ENCODE peak calls at places on chromosomes 4 and X, in five cellular contexts. R, L, Z, F and P are unnamed samples.

GRCh38 chrX:133859860-133860259 is 125.5 kb downstream of the GPC3 start:
- DNase-seq in R (no peak), L (no peak), Z (peak; percentile 55), F (no peak), P (no peak)

GRCh38 chr4:16745009-16745408 is 153.4 kb downstream of the LDB2 start:
- DNase-seq in R (no peak), L (no peak), Z (peak; percentile 89), F (no peak), P (no peak)

GRCh38 chrX:36916941-36917340 is 91.2 kb upstream of the FAM47C start:
- DNase-seq in R (no peak), L (no peak), Z (no peak), F (no peak), P (no peak)

GRCh38 chrX:38095971-38096529 is 89.7 kb downstream of the SYTL5 start:
- DNase-seq in R (peak; percentile 21), L (no peak), Z (peak; percentile 58), F (peak; percentile 2), P (no peak)

GRCh38 chr4:168335621-168336020 is 17.1 kb upstream of the DDX60 start:
- DNase-seq in R (no peak), L (no peak), Z (peak; percentile 77), F (no peak), P (no peak)

GRCh38 chr4:185128272-185129119 is 14.6 kb upstream of the SLC25A4 start:
- DNase-seq in R (peak; percentile 24), L (no peak), Z (no peak), F (no peak), P (peak; percentile 83)

GRCh38 chr4:151798678-151799416 is 38.0 kb upstream of the GATB start:
- DNase-seq in R (no peak), L (peak; percentile 57), Z (no peak), F (no peak), P (no peak)

GRCh38 chr4:13849778-13850177 is 222.3 kb upstream of the BOD1L1 start:
- DNase-seq in R (no peak), L (no peak), Z (no peak), F (no peak), P (no peak)

GRCh38 chr4:123744664-123745290 is 348.2 kb downstream of the SPRY1 start:
- DNase-seq in R (no peak), L (no peak), Z (peak; percentile 7), F (no peak), P (no peak)

GRCh38 chrX:151039351-151039750 is 56.2 kb downstream of the HMGB3 start:
- DNase-seq in R (no peak), L (no peak), Z (no peak), F (no peak), P (no peak)

GRCh38 chrX:152821145-152821765 is 9.3 kb downstream of the CETN2 start:
- DNase-seq in R (peak; percentile 54), L (no peak), Z (peak; percentile 32), F (peak; percentile 57), P (peak; percentile 49)

GRCh38 chrX:34716322-34716721 is 59.2 kb upstream of the TMEM47 start:
- DNase-seq in R (peak; percentile 2), L (no peak), Z (peak; percentile 11), F (no peak), P (no peak)

GRCh38 chr4:106529348-106530033 is 160.9 kb upstream of the GIMD1 start:
- DNase-seq in R (no peak), L (no peak), Z (peak; percentile 1), F (no peak), P (no peak)

GRCh38 chr4:122517345-122517744 is 60.8 kb upstream of the IL2 start:
- DNase-seq in R (no peak), L (no peak), Z (no peak), F (no peak), P (no peak)

GRCh38 chr4:84955168-84955567 is 11.3 kb downstream of the WDFY3 start:
- DNase-seq in R (no peak), L (no peak), Z (no peak), F (no peak), P (no peak)

GRCh38 chr4:32778025-32778424 is 2057.9 kb downstream of the PCDH7 start:
- DNase-seq in R (no peak), L (no peak), Z (no peak), F (no peak), P (no peak)

GRCh38 chrX:112270991-112271390 is 188.4 kb upstream of the TRPC5 start:
- DNase-seq in R (no peak), L (no peak), Z (no peak), F (no peak), P (no peak)

GRCh38 chr4:147754037-147754445 is 22.2 kb downstream of the ARHGAP10 start:
- DNase-seq in R (peak; percentile 41), L (no peak), Z (peak; percentile 95), F (no peak), P (no peak)

GRCh38 chr4:167031534-167032156 is 202.6 kb downstream of the SPOCK3 start:
- DNase-seq in R (no peak), L (no peak), Z (peak; percentile 5), F (no peak), P (no peak)

GRCh38 chrX:31126205-31126604 is 54.4 kb upstream of the FTHL17 start:
- DNase-seq in R (no peak), L (no peak), Z (peak; percentile 14), F (no peak), P (no peak)

GRCh38 chr4:130029442-130029841 is 933.5 kb downstream of the C4orf33 start:
- DNase-seq in R (no peak), L (no peak), Z (no peak), F (no peak), P (no peak)

GRCh38 chr4:148126825-148127224 is 315.4 kb downstream of the NR3C2 start:
- DNase-seq in R (no peak), L (no peak), Z (peak; percentile 57), F (no peak), P (no peak)

GRCh38 chr4:124135409-124135813 is 577.1 kb downstream of the ANKRD50 start:
- DNase-seq in R (no peak), L (no peak), Z (peak; percentile 60), F (no peak), P (no peak)

GRCh38 chr4:93199492-93199891 is 629.1 kb upstream of the ATOH1 start:
- DNase-seq in R (peak; percentile 42), L (no peak), Z (peak; percentile 29), F (no peak), P (peak; percentile 58)

GRCh38 chrX:154465601-154466000 is 7.5 kb downstream of the PLXNA3 start:
- DNase-seq in R (no peak), L (no peak), Z (no peak), F (no peak), P (no peak)

GRCh38 chr4:23877758-23878229 is 12.1 kb downstream of the PPARGC1A start:
- DNase-seq in R (peak; percentile 3), L (no peak), Z (peak; percentile 84), F (peak; percentile 9), P (no peak)

GRCh38 chrX:1111543-1112300 is 100.7 kb downstream of the CRLF2 start:
- DNase-seq in R (no peak), L (no peak), Z (no peak), F (no peak), P (no peak)

GRCh38 chrX:77742788-77743476 is 43.1 kb downstream of the ATRX start:
- DNase-seq in R (no peak), L (no peak), Z (no peak), F (no peak), P (no peak)

GRCh38 chrX:45697591-45697990 is 496.9 kb upstream of the DIPK2B start:
- DNase-seq in R (peak; percentile 8), L (no peak), Z (peak; percentile 90), F (no peak), P (no peak)

GRCh38 chr4:111849726-111850284 is 295.4 kb upstream of the FAM241A start:
- DNase-seq in R (no peak), L (no peak), Z (no peak), F (no peak), P (no peak)

GRCh38 chr4:111855308-111855707 is 289.9 kb upstream of the FAM241A start:
- DNase-seq in R (no peak), L (no peak), Z (no peak), F (no peak), P (no peak)

DNA sequence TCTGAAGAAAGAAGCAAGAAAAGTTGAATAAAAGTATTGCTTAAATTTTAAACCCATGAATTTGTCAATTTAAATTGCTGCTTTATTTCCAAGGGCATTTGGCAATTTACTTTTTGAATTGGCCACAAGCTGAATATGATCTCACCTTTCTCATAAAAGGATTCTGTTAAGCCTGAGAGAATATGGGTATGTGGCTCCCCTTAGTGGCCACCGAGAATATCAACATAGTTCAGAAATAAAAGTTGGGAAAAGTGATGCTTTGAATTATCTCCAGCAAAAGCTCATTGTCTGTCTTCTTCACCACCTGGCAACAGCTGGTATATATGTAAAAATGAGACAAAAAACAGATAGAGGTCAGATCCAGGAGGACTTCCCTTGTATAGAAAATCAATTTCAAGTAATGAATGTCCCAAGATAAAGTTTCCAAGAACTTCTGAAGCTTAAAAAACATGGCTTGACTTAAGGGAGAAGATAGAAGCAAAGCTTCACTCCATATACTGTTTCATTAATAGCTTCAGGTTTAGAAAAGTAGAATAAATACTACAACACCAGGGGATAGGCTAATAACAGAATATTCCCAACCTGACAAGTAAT is 290.7 kb upstream of the FAM241A start:
- DNase-seq in R (peak; percentile 31), L (no peak), Z (peak; percentile 30), F (peak; percentile 21), P (peak; percentile 5)
- TF ChIP-seq RCOR1 in R (no peak), L (no peak), Z (no peak), F (no peak), P (no peak)

DNA sequence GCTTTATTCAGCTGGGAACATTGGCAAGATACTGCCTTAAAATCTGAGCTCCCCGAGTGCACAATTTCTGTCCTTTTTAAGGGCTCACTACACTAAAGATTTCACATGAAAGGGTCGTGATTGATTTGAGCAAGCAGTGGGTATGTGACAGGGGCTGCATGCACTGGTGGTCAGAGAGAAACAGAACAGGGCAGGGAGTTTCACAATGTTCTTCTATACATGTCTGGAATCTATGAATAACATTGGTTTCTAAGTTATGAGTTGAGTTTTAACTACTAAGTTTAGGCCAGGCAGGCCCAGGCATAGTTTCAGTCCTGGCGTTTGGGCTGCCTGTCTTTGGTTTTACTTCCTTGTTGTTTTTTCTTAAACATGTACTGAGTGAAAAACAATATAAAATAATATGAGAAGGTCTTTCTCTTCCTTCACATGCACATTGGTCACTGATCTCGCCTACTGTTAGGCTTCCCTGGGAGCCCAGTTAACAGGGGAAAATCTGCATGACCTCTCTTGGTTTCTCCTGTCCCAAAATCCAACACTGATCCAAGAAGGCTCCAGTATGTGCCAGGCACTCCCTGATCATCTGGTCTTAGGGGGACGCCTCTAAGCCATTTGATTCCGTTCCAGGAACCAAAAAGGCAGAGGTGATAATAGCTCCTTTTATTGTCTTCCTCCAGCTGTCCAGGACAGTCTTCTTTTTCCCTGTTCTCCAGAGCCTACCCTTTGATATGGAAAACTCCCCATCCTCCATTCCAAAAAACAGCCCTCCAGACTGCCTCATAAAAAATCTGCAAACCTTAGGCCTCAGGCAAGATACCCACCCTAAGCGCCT is at the start of gene UGT2B17:
- DNase-seq in R (no peak), L (no peak), Z (no peak), F (no peak), P (no peak)
- TF ChIP-seq RCOR1 in R (no peak), L (no peak), Z (no peak), F (no peak), P (no peak)

GRCh38 chr4:26964512-26964911 is 103.9 kb downstream of the STIM2 start:
- DNase-seq in R (no peak), L (no peak), Z (no peak), F (no peak), P (no peak)
- TF ChIP-seq RCOR1 in R (no peak), L (no peak), Z (no peak), F (no peak), P (no peak)

GRCh38 chr4:81409836-81410235 is 61.9 kb downstream of the RASGEF1B start:
- DNase-seq in R (no peak), L (no peak), Z (no peak), F (no peak), P (no peak)
- TF ChIP-seq RCOR1 in R (no peak), L (no peak), Z (no peak), F (no peak), P (no peak)